ENCODE peak calls at places on chromosomes 13 and 19, in four cellular contexts. One of them, this sample, is unnamed.

GRCh38 chr13:73809561-73809960 is 324.6 kb downstream of the KLF12 start:
- DNase-seq in fibroblast of the aortic adventitia: peak; percentile 20
- DNase-seq in WTC11: no peak
- DNase-seq in GM12865: no peak
- DNase-seq in this sample: no peak

GRCh38 chr19:7860166-7860901 is 13.9 kb downstream of the PRR36 start:
- DNase-seq in fibroblast of the aortic adventitia: no peak
- DNase-seq in WTC11: no peak
- DNase-seq in GM12865: no peak
- DNase-seq in this sample: no peak

GRCh38 chr19:1704339-1704738 is 49.0 kb upstream of the ONECUT3 start:
- DNase-seq in fibroblast of the aortic adventitia: no peak
- DNase-seq in WTC11: no peak
- DNase-seq in GM12865: no peak
- DNase-seq in this sample: no peak

GRCh38 chr13:74931698-74932433 is 550.1 kb downstream of the TBC1D4 start:
- DNase-seq in fibroblast of the aortic adventitia: peak; percentile 4
- DNase-seq in WTC11: no peak
- DNase-seq in GM12865: no peak
- DNase-seq in this sample: no peak

GRCh38 chr13:72536668-72537399 is 190.6 kb downstream of the MZT1 start:
- DNase-seq in fibroblast of the aortic adventitia: no peak
- DNase-seq in WTC11: no peak
- DNase-seq in GM12865: no peak
- DNase-seq in this sample: no peak

GRCh38 chr19:31408460-31409124 is 59.4 kb upstream of the TSHZ3 start:
- DNase-seq in fibroblast of the aortic adventitia: peak; percentile 98
- DNase-seq in WTC11: no peak
- DNase-seq in GM12865: no peak
- DNase-seq in this sample: no peak

GRCh38 chr19:917323-918151 is at the start of gene KISS1R:
- DNase-seq in fibroblast of the aortic adventitia: peak; percentile 12
- DNase-seq in WTC11: peak; percentile 87
- DNase-seq in GM12865: peak; percentile 65
- DNase-seq in this sample: peak; percentile 71

GRCh38 chr13:83332751-83333150 is 549.5 kb downstream of the SLITRK1 start:
- DNase-seq in fibroblast of the aortic adventitia: no peak
- DNase-seq in WTC11: no peak
- DNase-seq in GM12865: no peak
- DNase-seq in this sample: no peak

GRCh38 chr19:9848761-9849160 is 13.6 kb downstream of the PIN1 start:
- DNase-seq in fibroblast of the aortic adventitia: no peak
- DNase-seq in WTC11: no peak
- DNase-seq in GM12865: no peak
- DNase-seq in this sample: no peak

GRCh38 chr19:28727133-28727834 is 485.7 kb downstream of the UQCRFS1 start:
- DNase-seq in fibroblast of the aortic adventitia: peak; percentile 22
- DNase-seq in WTC11: peak; percentile 89
- DNase-seq in GM12865: no peak
- DNase-seq in this sample: peak; percentile 78

DNA sequence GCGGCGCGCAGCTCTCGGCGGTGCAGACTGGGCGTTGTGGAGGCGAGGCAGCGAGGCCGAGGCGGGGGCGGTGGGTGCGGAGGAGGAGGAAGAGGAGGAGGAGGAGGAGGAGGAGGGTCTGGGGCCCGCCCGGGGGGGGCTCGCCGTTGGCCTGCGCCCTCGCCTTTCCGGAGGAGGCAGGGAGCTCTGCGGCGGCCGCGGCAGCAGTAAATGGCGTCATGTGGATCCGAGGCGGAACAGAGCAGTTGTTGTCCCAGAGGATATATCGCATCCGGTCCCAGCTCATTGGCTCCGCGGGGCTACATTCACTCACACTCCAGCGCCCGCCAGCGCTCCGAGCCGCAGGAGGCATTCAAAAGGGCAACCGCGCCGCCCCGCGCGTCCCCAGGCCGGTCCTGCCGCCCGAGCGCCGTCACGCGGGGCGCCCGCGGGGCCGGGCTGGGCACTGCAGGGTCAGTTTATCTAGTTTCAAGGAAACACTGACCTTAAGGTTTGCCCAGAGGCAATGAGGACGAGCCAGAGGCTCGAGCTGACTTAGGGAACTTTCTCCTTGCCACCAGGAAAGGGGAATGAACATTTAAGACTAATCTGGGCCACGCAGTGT is at the start of gene SPRY2:
- DNase-seq in fibroblast of the aortic adventitia: peak; percentile 96
- DNase-seq in WTC11: peak; percentile 87
- DNase-seq in GM12865: peak; percentile 70
- DNase-seq in this sample: peak; percentile 90
- TF ChIP-seq CTCF in fibroblast of the aortic adventitia: no peak
- TF ChIP-seq CTCF in WTC11: no peak
- TF ChIP-seq CTCF in GM12865: no peak
- TF ChIP-seq CTCF in this sample: no peak

GRCh38 chr19:44806271-44806670 is 2.6 kb upstream of the BCAM start:
- DNase-seq in fibroblast of the aortic adventitia: no peak
- DNase-seq in WTC11: no peak
- DNase-seq in GM12865: no peak
- DNase-seq in this sample: no peak

GRCh38 chr19:44808463-44809371 is at the start of gene BCAM:
- DNase-seq in fibroblast of the aortic adventitia: peak; percentile 54
- DNase-seq in WTC11: peak; percentile 70
- DNase-seq in GM12865: no peak
- DNase-seq in this sample: peak; percentile 54

GRCh38 chr19:44809856-44810554 is 1.1 kb downstream of the BCAM start:
- DNase-seq in fibroblast of the aortic adventitia: no peak
- DNase-seq in WTC11: no peak
- DNase-seq in GM12865: no peak
- DNase-seq in this sample: no peak

GRCh38 chr19:44807162-44807561 is 1.7 kb upstream of the BCAM start:
- DNase-seq in fibroblast of the aortic adventitia: no peak
- DNase-seq in WTC11: no peak
- DNase-seq in GM12865: no peak
- DNase-seq in this sample: no peak

GRCh38 chr19:44807652-44808462 is 1.0 kb upstream of the BCAM start:
- DNase-seq in fibroblast of the aortic adventitia: peak; percentile 34
- DNase-seq in WTC11: peak; percentile 89
- DNase-seq in GM12865: no peak
- DNase-seq in this sample: peak; percentile 69
- TF ChIP-seq CTCF in fibroblast of the aortic adventitia: peak; percentile 53
- TF ChIP-seq CTCF in WTC11: no peak
- TF ChIP-seq CTCF in GM12865: peak; percentile 8
- TF ChIP-seq CTCF in this sample: peak; percentile 47

GRCh38 chr19:54352546-54352945 is 12.2 kb downstream of the LAIR1 start:
- DNase-seq in fibroblast of the aortic adventitia: no peak
- DNase-seq in WTC11: no peak
- DNase-seq in GM12865: no peak
- DNase-seq in this sample: no peak

GRCh38 chr19:54354761-54355160 is 10.0 kb downstream of the LAIR1 start:
- DNase-seq in fibroblast of the aortic adventitia: no peak
- DNase-seq in WTC11: no peak
- DNase-seq in GM12865: no peak
- DNase-seq in this sample: no peak

GRCh38 chr19:54351474-54351873 is 12.5 kb upstream of the LILRA4 start:
- DNase-seq in fibroblast of the aortic adventitia: no peak
- DNase-seq in WTC11: no peak
- DNase-seq in GM12865: no peak
- DNase-seq in this sample: no peak

GRCh38 chr19:54355675-54356074 is 9.1 kb downstream of the LAIR1 start:
- DNase-seq in fibroblast of the aortic adventitia: no peak
- DNase-seq in WTC11: no peak
- DNase-seq in GM12865: no peak
- DNase-seq in this sample: no peak

GRCh38 chr19:54352041-54352440 is 12.7 kb downstream of the LAIR1 start:
- DNase-seq in fibroblast of the aortic adventitia: no peak
- DNase-seq in WTC11: no peak
- DNase-seq in GM12865: no peak
- DNase-seq in this sample: peak; percentile 77
- TF ChIP-seq CTCF in fibroblast of the aortic adventitia: no peak
- TF ChIP-seq CTCF in WTC11: no peak
- TF ChIP-seq CTCF in GM12865: no peak
- TF ChIP-seq CTCF in this sample: peak; percentile 9

GRCh38 chr13:20128459-20128927 is 32.4 kb downstream of the GJA3 start:
- DNase-seq in fibroblast of the aortic adventitia: no peak
- DNase-seq in WTC11: peak; percentile 41
- DNase-seq in GM12865: peak; percentile 12
- DNase-seq in this sample: no peak
- TF ChIP-seq CTCF in fibroblast of the aortic adventitia: no peak
- TF ChIP-seq CTCF in WTC11: no peak
- TF ChIP-seq CTCF in GM12865: no peak
- TF ChIP-seq CTCF in this sample: no peak

DNA sequence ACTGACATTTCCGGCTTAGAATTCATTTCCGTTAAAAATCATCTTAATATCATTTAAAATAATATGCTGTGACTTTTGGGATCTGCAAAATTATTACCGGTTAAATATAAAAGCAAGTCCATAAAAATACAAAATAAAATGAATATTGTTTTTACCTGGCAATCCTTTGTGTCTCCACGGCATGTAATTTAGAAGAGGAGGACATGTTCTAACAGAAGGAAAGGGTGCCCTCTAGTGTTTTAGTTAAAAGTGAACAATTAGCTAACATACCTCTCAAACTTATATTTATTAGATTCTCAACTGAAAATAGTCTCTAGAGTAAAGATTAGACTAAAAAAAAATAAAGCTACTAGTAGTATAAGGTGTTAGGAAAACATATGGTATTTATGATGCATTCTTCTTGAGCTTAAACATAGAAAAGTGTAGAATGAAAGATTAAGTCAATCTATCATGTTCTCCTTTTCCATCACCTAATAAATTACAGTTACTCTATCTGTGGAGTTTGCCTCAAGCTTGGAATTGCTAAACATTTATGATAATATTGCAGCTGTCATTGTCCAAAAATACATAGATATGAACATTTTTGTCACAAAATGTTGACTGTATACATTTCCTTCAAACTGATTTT is 676.7 kb upstream of the SPRY2 start:
- DNase-seq in fibroblast of the aortic adventitia: peak; percentile 72
- DNase-seq in WTC11: no peak
- DNase-seq in GM12865: peak; percentile 35
- DNase-seq in this sample: no peak
- TF ChIP-seq CTCF in fibroblast of the aortic adventitia: peak; percentile 44
- TF ChIP-seq CTCF in WTC11: peak; percentile 30
- TF ChIP-seq CTCF in GM12865: peak; percentile 39
- TF ChIP-seq CTCF in this sample: peak; percentile 76

DNA sequence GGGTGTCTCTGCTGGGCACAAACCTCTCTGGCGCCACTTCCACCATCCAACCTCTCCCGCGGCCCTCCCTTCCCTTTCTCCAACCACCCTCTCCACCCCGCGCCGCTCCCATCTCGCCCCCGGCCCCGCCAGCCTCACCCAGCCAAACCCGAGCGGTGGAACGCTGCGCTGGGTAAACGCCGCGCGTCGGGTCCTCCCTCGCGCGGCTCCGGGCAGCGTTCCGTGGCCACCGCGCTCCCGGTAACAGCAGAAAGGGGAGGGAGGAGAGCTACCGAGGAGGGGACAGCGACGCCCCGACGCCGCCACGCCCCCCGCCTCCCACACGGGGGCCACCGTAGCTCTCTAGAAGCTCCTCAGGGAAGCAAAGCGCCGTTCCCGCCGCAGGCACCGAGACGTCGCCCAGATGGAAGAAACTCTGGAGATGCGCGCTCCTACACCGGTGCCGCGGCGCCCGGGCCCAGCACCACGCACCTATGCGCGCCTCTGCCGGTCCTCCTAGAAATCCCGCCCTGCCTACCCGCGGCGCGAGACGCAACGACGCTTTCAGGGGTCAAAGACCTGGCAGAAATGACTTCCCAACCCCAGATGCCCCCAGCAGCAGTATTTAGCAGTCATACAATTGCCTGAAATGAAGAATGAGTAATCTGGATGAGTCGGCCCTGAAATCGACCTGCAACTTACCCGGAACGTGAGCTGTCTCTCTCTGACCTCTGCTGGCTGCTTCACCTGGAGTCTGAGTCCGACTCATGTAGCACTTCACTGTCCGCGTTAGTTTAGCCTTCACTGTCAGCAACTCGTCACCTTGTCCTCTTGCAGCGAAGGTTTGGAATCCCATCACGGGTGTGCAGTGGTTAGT is at the start of gene RUBCNL:
- DNase-seq in fibroblast of the aortic adventitia: no peak
- DNase-seq in WTC11: peak; percentile 70
- DNase-seq in GM12865: peak; percentile 72
- DNase-seq in this sample: peak; percentile 46
- TF ChIP-seq CTCF in fibroblast of the aortic adventitia: no peak
- TF ChIP-seq CTCF in WTC11: no peak
- TF ChIP-seq CTCF in GM12865: no peak
- TF ChIP-seq CTCF in this sample: no peak

DNA sequence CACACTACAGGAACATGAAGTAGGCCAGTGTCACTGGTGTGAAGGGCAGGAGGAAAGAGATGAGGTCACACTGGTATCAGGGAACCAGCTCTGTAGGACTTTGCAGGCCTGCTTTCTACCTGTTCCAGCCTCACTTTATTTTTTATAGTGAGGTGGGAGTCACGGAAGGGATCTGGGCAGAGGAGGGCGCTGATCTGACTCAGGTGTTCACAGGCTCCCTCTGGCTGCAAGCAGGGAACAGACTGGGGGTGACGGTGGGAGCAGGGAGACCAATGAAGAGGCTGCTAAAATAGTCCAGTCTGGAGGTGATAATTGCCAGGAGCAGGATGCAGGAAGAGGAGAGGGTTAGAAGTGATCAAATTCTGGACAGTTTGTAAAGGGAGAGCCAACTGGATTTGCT is 2.8 kb downstream of the THAP8 start:
- DNase-seq in fibroblast of the aortic adventitia: no peak
- DNase-seq in WTC11: peak; percentile 73
- DNase-seq in GM12865: no peak
- DNase-seq in this sample: peak; percentile 25
- TF ChIP-seq CTCF in fibroblast of the aortic adventitia: peak; percentile 11
- TF ChIP-seq CTCF in WTC11: peak; percentile 16
- TF ChIP-seq CTCF in GM12865: no peak
- TF ChIP-seq CTCF in this sample: no peak

DNA sequence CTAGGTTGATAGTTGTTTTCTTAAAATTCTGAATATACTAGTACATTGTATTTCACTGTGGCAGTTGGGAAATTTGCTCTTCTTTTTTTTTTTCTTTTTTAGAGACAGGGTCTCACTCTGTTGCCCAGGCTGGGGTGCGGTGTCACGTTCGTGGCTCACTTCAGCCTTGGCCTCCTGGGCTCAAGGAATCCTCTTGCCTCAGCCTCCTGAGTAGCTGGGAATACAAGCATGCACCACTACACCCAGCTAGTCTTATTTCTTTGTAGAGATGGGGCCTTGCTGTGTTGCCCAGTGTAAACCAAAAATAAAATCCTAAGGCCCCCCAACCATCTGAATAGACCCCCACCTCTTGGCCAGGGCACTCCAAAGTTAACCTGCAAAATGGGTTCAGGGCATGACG is 79.3 kb downstream of the FNDC3A start:
- DNase-seq in fibroblast of the aortic adventitia: no peak
- DNase-seq in WTC11: no peak
- DNase-seq in GM12865: no peak
- DNase-seq in this sample: no peak
- TF ChIP-seq CTCF in fibroblast of the aortic adventitia: no peak
- TF ChIP-seq CTCF in WTC11: no peak
- TF ChIP-seq CTCF in GM12865: no peak
- TF ChIP-seq CTCF in this sample: no peak